ENCODE peak calls at places on chromosomes 5 and 9, in four cellular contexts. I is kidney epithelial cell, R is NCI-H1436 treated with DMSO at 0.1 percent for 48 hours, O is T47D. L is an unnamed sample.

GRCh38 chr5:67015577-67016290 is 180.9 kb downstream of the CD180 start:
- DNase-seq in I (no peak), R (no peak), O (no peak), L (no peak)

GRCh38 chr9:134525841-134526797 is 115.5 kb upstream of the COL5A1 start:
- DNase-seq in I (no peak), R (no peak), O (no peak), L (no peak)

GRCh38 chr5:83583859-83584258 is 112.3 kb downstream of the VCAN start:
- DNase-seq in I (no peak), R (no peak), O (no peak), L (no peak)

GRCh38 chr5:56595561-56595960 is 219.8 kb upstream of the MAP3K1 start:
- DNase-seq in I (no peak), R (no peak), O (peak), L (no peak)

GRCh38 chr5:145110826-145111225 is 724.3 kb downstream of the PRELID2 start:
- DNase-seq in I (no peak), R (no peak), O (no peak), L (no peak)

GRCh38 chr5:118199801-118200200 is 788.5 kb downstream of the DTWD2 start:
- DNase-seq in I (no peak), R (no peak), O (no peak), L (no peak)

GRCh38 chr9:111158375-111158774 is 120.1 kb upstream of the LPAR1 start:
- DNase-seq in I (no peak), R (no peak), O (no peak), L (no peak)

GRCh38 chr9:89410709-89411111 is 87.2 kb downstream of the SEMA4D start:
- DNase-seq in I (no peak), R (no peak), O (peak), L (no peak)

GRCh38 chr5:120779674-120780073 is 315.6 kb downstream of the PRR16 start:
- DNase-seq in I (no peak), R (no peak), O (peak), L (no peak)

GRCh38 chr5:5979761-5980570 is 398.4 kb downstream of the MED10 start:
- DNase-seq in I (no peak), R (no peak), O (no peak), L (no peak)

GRCh38 chr9:107638922-107639321 is 149.4 kb upstream of the KLF4 start:
- DNase-seq in I (no peak), R (peak), O (no peak), L (peak)

GRCh38 chr5:151553130-151553670 is 37.9 kb downstream of the FAT2 start:
- DNase-seq in I (no peak), R (no peak), O (no peak), L (no peak)

GRCh38 chr5:18113724-18114123 is 479.5 kb downstream of the TAF11L14 start:
- DNase-seq in I (no peak), R (no peak), O (peak), L (no peak)

GRCh38 chr9:90433398-90433890 is 209.2 kb downstream of the DIRAS2 start:
- DNase-seq in I (peak), R (no peak), O (peak), L (peak)

GRCh38 chr9:20292002-20292401 is 330.3 kb downstream of the MLLT3 start:
- DNase-seq in I (no peak), R (no peak), O (peak), L (no peak)

GRCh38 chr9:124671861-124672260 is 99.2 kb downstream of the NR6A1 start:
- DNase-seq in I (no peak), R (no peak), O (no peak), L (no peak)

GRCh38 chr5:96794757-96795156 is 13.0 kb downstream of the ERAP1 start:
- DNase-seq in I (no peak), R (no peak), O (no peak), L (no peak)

GRCh38 chr9:136714096-136714875 is 1.9 kb downstream of the DIPK1B start:
- DNase-seq in I (no peak), R (no peak), O (no peak), L (peak)

GRCh38 chr9:132328580-132328979 is 26.2 kb downstream of the SETX start:
- DNase-seq in I (no peak), R (no peak), O (no peak), L (no peak)

GRCh38 chr5:160260006-160260775 is 30.9 kb downstream of the FABP6 start:
- DNase-seq in I (no peak), R (no peak), O (no peak), L (peak)

GRCh38 chr5:90134892-90135291 is 274.7 kb downstream of the CETN3 start:
- DNase-seq in I (no peak), R (no peak), O (no peak), L (no peak)

GRCh38 chr9:136858844-136859757 is 7.0 kb downstream of the MAMDC4 start:
- DNase-seq in I (no peak), R (no peak), O (peak), L (peak)

GRCh38 chr5:164054461-164054860 is 549.0 kb downstream of the MAT2B start:
- DNase-seq in I (no peak), R (no peak), O (no peak), L (no peak)

GRCh38 chr5:111345731-111346130 is 121.5 kb downstream of the CAMK4 start:
- DNase-seq in I (no peak), R (no peak), O (no peak), L (no peak)

GRCh38 chr5:125408582-125409069 is 662.2 kb upstream of the ZNF608 start:
- DNase-seq in I (peak), R (no peak), O (no peak), L (no peak)

GRCh38 chr9:77066388-77066787 is 46.9 kb downstream of the FOXB2 start:
- DNase-seq in I (no peak), R (no peak), O (no peak), L (no peak)

GRCh38 chr9:6845881-6846280 is 88.1 kb downstream of the KDM4C start:
- DNase-seq in I (peak), R (no peak), O (peak), L (peak)

GRCh38 chr9:86563350-86563749 is 209.1 kb upstream of the TUT7 start:
- DNase-seq in I (no peak), R (no peak), O (no peak), L (no peak)

GRCh38 chr5:57317341-57317740 is 143.5 kb downstream of the GPBP1 start:
- DNase-seq in I (no peak), R (no peak), O (no peak), L (no peak)

GRCh38 chr9:120901704-120902103 is 24.7 kb upstream of the PHF19 start:
- DNase-seq in I (no peak), R (no peak), O (no peak), L (no peak)

GRCh38 chr9:124078641-124079040 is 67.1 kb downstream of the LHX2 start:
- DNase-seq in I (no peak), R (no peak), O (peak), L (no peak)

GRCh38 chr5:34494111-34494755 is 161.9 kb upstream of the RAI14 start:
- DNase-seq in I (no peak), R (no peak), O (no peak), L (no peak)